ENCODE peak calls at places on chromosomes 13 and 19, in seven cellular contexts. One of them, this sample, is unnamed. For H3F3A and H4K20me1, the result is how much of the 10 kb centered on the place peaks cover.

GRCh38 chr13:26300140-26300539 is 46.2 kb downstream of the CDK8 start:
- DNase-seq in neural progenitor cell: no peak
- DNase-seq in MM.1S: no peak
- DNase-seq in GM23248: peak
- DNase-seq in GM23338: no peak
- DNase-seq in PC-3: peak
- DNase-seq in SK-N-SH: no peak
- DNase-seq in this sample: no peak

GRCh38 chr19:50555447-50556235 is 12.6 kb downstream of the LRRC4B start:
- DNase-seq in PC-3: no peak
- DNase-seq in neural progenitor cell: peak
- DNase-seq in GM23338: peak
- DNase-seq in MM.1S: no peak
- DNase-seq in SK-N-SH: peak
- DNase-seq in GM23248: no peak
- DNase-seq in this sample: no peak

GRCh38 chr19:29873801-29874575 is 62.2 kb downstream of the CCNE1 start:
- DNase-seq in GM23248: no peak
- DNase-seq in GM23338: no peak
- DNase-seq in MM.1S: no peak
- DNase-seq in SK-N-SH: peak
- DNase-seq in PC-3: no peak
- DNase-seq in neural progenitor cell: no peak
- DNase-seq in this sample: no peak

GRCh38 chr13:93268327-93269028 is 41.9 kb downstream of the GPC6 start:
- DNase-seq in GM23248: no peak
- DNase-seq in PC-3: no peak
- DNase-seq in GM23338: peak
- DNase-seq in neural progenitor cell: no peak
- DNase-seq in MM.1S: no peak
- DNase-seq in SK-N-SH: no peak
- DNase-seq in this sample: no peak

GRCh38 chr19:2154587-2155075 is 3.3 kb upstream of the AP3D1 start:
- DNase-seq in GM23248: peak
- DNase-seq in MM.1S: no peak
- DNase-seq in SK-N-SH: no peak
- DNase-seq in neural progenitor cell: no peak
- DNase-seq in GM23338: no peak
- DNase-seq in PC-3: peak
- DNase-seq in this sample: peak

GRCh38 chr13:98838776-98839175 is 86.3 kb upstream of the SLC15A1 start:
- DNase-seq in GM23338: no peak
- DNase-seq in MM.1S: no peak
- DNase-seq in SK-N-SH: no peak
- DNase-seq in neural progenitor cell: no peak
- DNase-seq in GM23248: peak
- DNase-seq in PC-3: no peak
- DNase-seq in this sample: no peak

GRCh38 chr19:29326351-29326750 is 113.4 kb upstream of the UQCRFS1 start:
- DNase-seq in neural progenitor cell: no peak
- DNase-seq in GM23248: peak
- DNase-seq in MM.1S: no peak
- DNase-seq in PC-3: no peak
- DNase-seq in GM23338: no peak
- DNase-seq in SK-N-SH: no peak
- DNase-seq in this sample: no peak

GRCh38 chr13:23622991-23623390 is 52.8 kb downstream of the TNFRSF19 start:
- DNase-seq in neural progenitor cell: no peak
- DNase-seq in GM23248: no peak
- DNase-seq in GM23338: no peak
- DNase-seq in PC-3: no peak
- DNase-seq in SK-N-SH: no peak
- DNase-seq in MM.1S: no peak
- DNase-seq in this sample: no peak

GRCh38 chr19:41350735-41351338 is 2.9 kb downstream of the TGFB1 start:
- DNase-seq in GM23338: peak
- DNase-seq in SK-N-SH: peak
- DNase-seq in PC-3: no peak
- DNase-seq in GM23248: peak
- DNase-seq in neural progenitor cell: no peak
- DNase-seq in MM.1S: no peak
- DNase-seq in this sample: no peak

GRCh38 chr13:34647379-34647778 is 294.7 kb upstream of the NBEA start:
- DNase-seq in PC-3: peak
- DNase-seq in GM23338: no peak
- DNase-seq in SK-N-SH: no peak
- DNase-seq in neural progenitor cell: no peak
- DNase-seq in GM23248: no peak
- DNase-seq in MM.1S: no peak
- DNase-seq in this sample: no peak

GRCh38 chr19:51185868-51186215 is 39.0 kb upstream of the CD33 start:
- DNase-seq in neural progenitor cell: no peak
- DNase-seq in PC-3: no peak
- DNase-seq in GM23248: no peak
- DNase-seq in SK-N-SH: no peak
- DNase-seq in GM23338: no peak
- DNase-seq in MM.1S: no peak
- DNase-seq in this sample: no peak

GRCh38 chr13:97385146-97385545 is 48.8 kb upstream of the RAP2A start:
- DNase-seq in MM.1S: no peak
- DNase-seq in SK-N-SH: no peak
- DNase-seq in neural progenitor cell: no peak
- DNase-seq in PC-3: no peak
- DNase-seq in GM23248: peak
- DNase-seq in GM23338: no peak
- DNase-seq in this sample: no peak

GRCh38 chr13:74398599-74398998 is 264.4 kb upstream of the KLF12 start:
- DNase-seq in GM23338: no peak
- DNase-seq in MM.1S: no peak
- DNase-seq in PC-3: no peak
- DNase-seq in GM23248: no peak
- DNase-seq in neural progenitor cell: no peak
- DNase-seq in SK-N-SH: no peak
- DNase-seq in this sample: no peak

GRCh38 chr13:100898431-100898830 is 223.8 kb upstream of the TMTC4 start:
- DNase-seq in GM23248: peak
- DNase-seq in SK-N-SH: no peak
- DNase-seq in GM23338: no peak
- DNase-seq in neural progenitor cell: no peak
- DNase-seq in PC-3: no peak
- DNase-seq in MM.1S: no peak
- DNase-seq in this sample: no peak

GRCh38 chr13:44416297-44416696 is 42.7 kb downstream of the SERP2 start:
- DNase-seq in MM.1S: no peak
- DNase-seq in GM23338: no peak
- DNase-seq in GM23248: no peak
- DNase-seq in SK-N-SH: no peak
- DNase-seq in neural progenitor cell: no peak
- DNase-seq in PC-3: no peak
- DNase-seq in this sample: no peak

GRCh38 chr19:53772943-53773342 is 51.2 kb downstream of the NLRP12 start:
- DNase-seq in PC-3: peak
- DNase-seq in GM23338: peak
- DNase-seq in MM.1S: peak
- DNase-seq in SK-N-SH: peak
- DNase-seq in neural progenitor cell: peak
- DNase-seq in GM23248: peak
- DNase-seq in this sample: peak

GRCh38 chr19:38920529-38921419 is 8.8 kb upstream of the CCER2 start:
- DNase-seq in neural progenitor cell: no peak
- DNase-seq in GM23248: no peak
- DNase-seq in PC-3: no peak
- DNase-seq in SK-N-SH: peak
- DNase-seq in GM23338: no peak
- DNase-seq in MM.1S: no peak
- DNase-seq in this sample: no peak

GRCh38 chr13:110368408-110368807 is 61.3 kb downstream of the COL4A2 start:
- DNase-seq in neural progenitor cell: no peak
- DNase-seq in MM.1S: no peak
- DNase-seq in GM23248: no peak
- DNase-seq in GM23338: no peak
- DNase-seq in SK-N-SH: no peak
- DNase-seq in PC-3: no peak
- DNase-seq in this sample: no peak

GRCh38 chr19:11881151-11881800 is 6.3 kb upstream of the ZNF69 start:
- DNase-seq in PC-3: peak
- DNase-seq in GM23248: peak
- DNase-seq in neural progenitor cell: peak
- DNase-seq in SK-N-SH: peak
- DNase-seq in GM23338: peak
- DNase-seq in MM.1S: peak
- DNase-seq in this sample: peak

GRCh38 chr19:11890634-11891033 is 3.1 kb downstream of the ZNF69 start:
- DNase-seq in GM23338: no peak
- DNase-seq in MM.1S: no peak
- DNase-seq in SK-N-SH: no peak
- DNase-seq in GM23248: no peak
- DNase-seq in neural progenitor cell: no peak
- DNase-seq in PC-3: no peak
- DNase-seq in this sample: no peak

GRCh38 chr19:11887618-11888531 is at the start of gene ZNF69:
- DNase-seq in PC-3: peak
- DNase-seq in GM23248: peak
- DNase-seq in MM.1S: peak
- DNase-seq in SK-N-SH: peak
- DNase-seq in neural progenitor cell: peak
- DNase-seq in GM23338: peak
- DNase-seq in this sample: peak

DNA sequence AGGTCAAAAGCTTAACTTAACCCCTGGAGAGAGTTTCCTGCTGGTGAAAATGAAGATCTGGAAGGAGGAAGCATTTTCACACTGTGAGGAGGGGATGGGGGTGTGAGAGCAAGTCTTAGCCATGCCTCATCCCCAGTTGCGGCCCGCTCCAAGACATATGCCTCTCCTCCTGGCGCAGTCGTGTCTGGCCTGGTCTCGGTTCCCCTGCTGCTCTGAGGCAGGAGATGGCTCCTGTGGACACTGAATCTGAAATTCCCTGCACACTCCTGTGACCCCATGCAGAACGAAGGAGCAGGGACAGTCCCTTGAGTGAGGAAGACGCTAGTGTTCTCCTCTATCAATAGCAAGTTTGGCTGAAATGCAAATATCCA is 350 bp upstream of the ZNF69 start:
- DNase-seq in GM23248: peak
- DNase-seq in GM23338: peak
- DNase-seq in MM.1S: no peak
- DNase-seq in neural progenitor cell: no peak
- DNase-seq in SK-N-SH: no peak
- DNase-seq in PC-3: no peak
- DNase-seq in this sample: no peak
- H3K4me3 ChIP-seq in GM23248: peak
- H3K4me3 ChIP-seq in GM23338: peak
- H3K4me3 ChIP-seq in MM.1S: peak
- H3K4me3 ChIP-seq in neural progenitor cell: peak
- H3K4me3 ChIP-seq in SK-N-SH: peak
- H3K4me3 ChIP-seq in PC-3: peak
- H3K4me3 ChIP-seq in this sample: peak

GRCh38 chr19:13796301-13797057 is 1.2 kb downstream of the ZSWIM4 start:
- DNase-seq in GM23248: peak
- DNase-seq in MM.1S: no peak
- DNase-seq in PC-3: peak
- DNase-seq in SK-N-SH: peak
- DNase-seq in neural progenitor cell: peak
- DNase-seq in GM23338: peak
- DNase-seq in this sample: peak
- H3F3A ChIP-seq in GM23248: under half
- H3F3A ChIP-seq in MM.1S: under half
- H3F3A ChIP-seq in PC-3: under half
- H3F3A ChIP-seq in SK-N-SH: under half
- H3F3A ChIP-seq in neural progenitor cell: under half
- H3F3A ChIP-seq in GM23338: under half
- H3F3A ChIP-seq in this sample: half or more

DNA sequence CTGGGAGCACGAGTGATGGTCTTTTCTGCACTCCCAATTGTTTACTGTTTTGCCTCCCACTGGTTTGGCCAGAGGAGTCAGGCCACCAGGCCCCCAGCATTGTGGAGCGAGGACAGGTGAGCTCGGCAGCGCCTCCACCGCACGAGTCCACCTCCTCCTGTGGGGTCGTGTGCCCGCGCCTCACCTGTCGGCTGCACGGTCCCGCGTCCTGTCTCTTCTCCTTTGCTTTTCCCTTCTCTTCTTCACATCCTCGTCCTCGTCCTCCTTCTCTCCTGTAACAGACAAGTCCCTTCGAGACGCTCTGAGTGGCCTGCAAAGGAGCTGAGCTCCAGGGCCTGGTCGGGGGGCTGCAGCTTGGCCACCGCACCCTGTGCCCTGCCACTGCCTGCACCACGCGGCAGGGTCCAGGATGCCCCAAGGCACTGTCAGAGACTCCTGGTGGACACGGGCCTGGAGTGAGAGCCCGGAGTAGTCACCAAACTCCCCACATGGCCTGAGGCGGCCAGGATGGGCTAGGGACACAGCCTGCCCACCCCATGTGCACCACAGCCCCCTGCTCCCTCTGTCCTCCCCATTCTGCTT is 11.4 kb downstream of the AKAP8 start:
- DNase-seq in PC-3: no peak
- DNase-seq in MM.1S: no peak
- DNase-seq in SK-N-SH: no peak
- DNase-seq in GM23338: no peak
- DNase-seq in neural progenitor cell: no peak
- DNase-seq in GM23248: no peak
- DNase-seq in this sample: no peak
- H4K20me1 ChIP-seq in PC-3: under half
- H4K20me1 ChIP-seq in MM.1S: under half
- H4K20me1 ChIP-seq in SK-N-SH: under half
- H4K20me1 ChIP-seq in GM23338: under half
- H4K20me1 ChIP-seq in neural progenitor cell: under half
- H4K20me1 ChIP-seq in GM23248: under half
- H4K20me1 ChIP-seq in this sample: under half

DNA sequence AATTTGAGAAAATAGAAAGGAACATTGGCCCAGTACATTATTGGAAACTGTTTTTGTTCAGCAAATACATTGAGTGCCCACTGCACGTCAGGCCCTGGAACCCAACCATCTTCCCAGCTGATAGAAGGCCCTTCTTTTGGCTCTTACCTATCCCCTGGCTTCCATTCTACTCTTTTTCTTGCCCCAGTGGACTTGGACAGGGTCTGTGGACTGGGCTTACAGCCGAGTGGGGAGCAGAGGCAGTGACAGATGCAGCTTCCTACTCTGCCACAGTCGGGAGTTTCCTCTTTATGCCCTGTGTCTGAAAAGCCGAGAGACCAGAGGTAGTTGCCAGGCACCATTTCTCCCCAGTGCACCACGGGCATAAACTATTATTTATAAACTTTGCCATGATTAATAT is 70.4 kb downstream of the ARHGAP35 start:
- DNase-seq in GM23338: no peak
- DNase-seq in SK-N-SH: no peak
- DNase-seq in GM23248: no peak
- DNase-seq in PC-3: no peak
- DNase-seq in MM.1S: no peak
- DNase-seq in neural progenitor cell: no peak
- DNase-seq in this sample: no peak
- H3K4me3 ChIP-seq in GM23338: no peak
- H3K4me3 ChIP-seq in SK-N-SH: no peak
- H3K4me3 ChIP-seq in GM23248: no peak
- H3K4me3 ChIP-seq in PC-3: no peak
- H3K4me3 ChIP-seq in MM.1S: no peak
- H3K4me3 ChIP-seq in neural progenitor cell: no peak
- H3K4me3 ChIP-seq in this sample: no peak

This sample was measured in PC-9.